ENCODE peak calls at places on chromosomes 3 and 15, in five cellular contexts. One of them, this sample, is unnamed.

GRCh38 chr3:36206936-36207620 is 173.2 kb upstream of the STAC start:
- DNase-seq in fibroblast of lung: no peak
- DNase-seq in thyroid gland: no peak
- DNase-seq in hepatocyte: no peak
- DNase-seq in heart left ventricle: no peak
- DNase-seq in this sample: no peak

GRCh38 chr3:58824285-58824684 is 157.7 kb upstream of the FAM3D start:
- DNase-seq in thyroid gland: peak; percentile 12
- DNase-seq in heart left ventricle: peak; percentile 22
- DNase-seq in fibroblast of lung: peak; percentile 77
- DNase-seq in hepatocyte: peak; percentile 79
- DNase-seq in this sample: no peak

GRCh38 chr15:83284563-83285283 is at the start of gene BNC1:
- DNase-seq in thyroid gland: no peak
- DNase-seq in hepatocyte: peak; percentile 23
- DNase-seq in fibroblast of lung: no peak
- DNase-seq in heart left ventricle: peak; percentile 25
- DNase-seq in this sample: no peak

GRCh38 chr15:69060041-69060481 is 45.6 kb downstream of the NOX5 start:
- DNase-seq in heart left ventricle: peak; percentile 86
- DNase-seq in hepatocyte: no peak
- DNase-seq in thyroid gland: no peak
- DNase-seq in fibroblast of lung: no peak
- DNase-seq in this sample: no peak

GRCh38 chr3:162517110-162517509 is 1020.5 kb downstream of the OTOL1 start:
- DNase-seq in heart left ventricle: no peak
- DNase-seq in fibroblast of lung: peak; percentile 38
- DNase-seq in hepatocyte: no peak
- DNase-seq in thyroid gland: no peak
- DNase-seq in this sample: no peak

GRCh38 chr15:68930268-68931022 is at the start of gene SPESP1:
- DNase-seq in fibroblast of lung: peak; percentile 75
- DNase-seq in hepatocyte: no peak
- DNase-seq in thyroid gland: peak; percentile 62
- DNase-seq in heart left ventricle: peak; percentile 64
- DNase-seq in this sample: no peak

GRCh38 chr3:179811321-179812095 is 158.7 kb downstream of the USP13 start:
- DNase-seq in thyroid gland: peak; percentile 12
- DNase-seq in fibroblast of lung: peak; percentile 89
- DNase-seq in hepatocyte: peak; percentile 81
- DNase-seq in heart left ventricle: no peak
- DNase-seq in this sample: no peak

GRCh38 chr3:99859855-99860254 is 42.2 kb downstream of the CMSS1 start:
- DNase-seq in hepatocyte: peak; percentile 41
- DNase-seq in fibroblast of lung: peak; percentile 96
- DNase-seq in heart left ventricle: no peak
- DNase-seq in thyroid gland: no peak
- DNase-seq in this sample: no peak

GRCh38 chr3:154060606-154061380 is 60.4 kb upstream of the ARHGEF26 start:
- DNase-seq in hepatocyte: peak; percentile 41
- DNase-seq in heart left ventricle: no peak
- DNase-seq in fibroblast of lung: peak; percentile 82
- DNase-seq in thyroid gland: no peak
- DNase-seq in this sample: no peak

GRCh38 chr15:62607643-62608042 is 434.9 kb upstream of the TPM1 start:
- DNase-seq in heart left ventricle: no peak
- DNase-seq in fibroblast of lung: peak; percentile 49
- DNase-seq in thyroid gland: no peak
- DNase-seq in hepatocyte: no peak
- DNase-seq in this sample: no peak

GRCh38 chr15:57330619-57331018 is 45.7 kb upstream of the CGNL1 start:
- DNase-seq in fibroblast of lung: peak; percentile 48
- DNase-seq in thyroid gland: no peak
- DNase-seq in hepatocyte: no peak
- DNase-seq in heart left ventricle: no peak
- DNase-seq in this sample: no peak

GRCh38 chr15:100767002-100767825 is 112.4 kb upstream of the ALDH1A3 start:
- DNase-seq in heart left ventricle: no peak
- DNase-seq in fibroblast of lung: no peak
- DNase-seq in thyroid gland: no peak
- DNase-seq in hepatocyte: no peak
- DNase-seq in this sample: peak; percentile 83

GRCh38 chr15:49889525-49889924 is 229.5 kb downstream of the ATP8B4 start:
- DNase-seq in hepatocyte: no peak
- DNase-seq in thyroid gland: no peak
- DNase-seq in fibroblast of lung: no peak
- DNase-seq in heart left ventricle: no peak
- DNase-seq in this sample: no peak

GRCh38 chr3:33372218-33373081 is 67.8 kb downstream of the UBP1 start:
- DNase-seq in heart left ventricle: no peak
- DNase-seq in thyroid gland: peak; percentile 37
- DNase-seq in fibroblast of lung: peak; percentile 77
- DNase-seq in hepatocyte: peak; percentile 63
- DNase-seq in this sample: no peak

GRCh38 chr3:156341831-156342416 is 213.0 kb downstream of the SSR3 start:
- DNase-seq in fibroblast of lung: no peak
- DNase-seq in heart left ventricle: no peak
- DNase-seq in hepatocyte: no peak
- DNase-seq in thyroid gland: no peak
- DNase-seq in this sample: no peak

GRCh38 chr3:141878326-141878725 is 1.9 kb downstream of the ATP1B3 start:
- DNase-seq in thyroid gland: no peak
- DNase-seq in hepatocyte: no peak
- DNase-seq in fibroblast of lung: no peak
- DNase-seq in heart left ventricle: no peak
- DNase-seq in this sample: no peak

GRCh38 chr3:122000936-122001605 is 21.0 kb downstream of the ILDR1 start:
- DNase-seq in fibroblast of lung: no peak
- DNase-seq in heart left ventricle: no peak
- DNase-seq in thyroid gland: no peak
- DNase-seq in hepatocyte: no peak
- DNase-seq in this sample: no peak

GRCh38 chr3:97827741-97828471 is 6.1 kb downstream of the CRYBG3 start:
- DNase-seq in heart left ventricle: no peak
- DNase-seq in fibroblast of lung: no peak
- DNase-seq in hepatocyte: no peak
- DNase-seq in thyroid gland: peak; percentile 6
- DNase-seq in this sample: no peak

GRCh38 chr15:76140069-76140454 is 80.3 kb downstream of the TMEM266 start:
- DNase-seq in thyroid gland: peak; percentile 11
- DNase-seq in hepatocyte: no peak
- DNase-seq in fibroblast of lung: no peak
- DNase-seq in heart left ventricle: peak; percentile 44
- DNase-seq in this sample: no peak

GRCh38 chr3:86239956-86240355 is 751.0 kb downstream of the VGLL3 start:
- DNase-seq in hepatocyte: no peak
- DNase-seq in thyroid gland: no peak
- DNase-seq in heart left ventricle: no peak
- DNase-seq in fibroblast of lung: no peak
- DNase-seq in this sample: no peak

GRCh38 chr15:61227269-61228024 is 1.7 kb downstream of the RORA start:
- DNase-seq in heart left ventricle: peak; percentile 26
- DNase-seq in fibroblast of lung: peak; percentile 52
- DNase-seq in hepatocyte: peak; percentile 35
- DNase-seq in thyroid gland: peak; percentile 13
- DNase-seq in this sample: no peak

GRCh38 chr15:52682776-52683175 is 3.6 kb upstream of the ATOSA start:
- DNase-seq in thyroid gland: no peak
- DNase-seq in heart left ventricle: no peak
- DNase-seq in fibroblast of lung: no peak
- DNase-seq in hepatocyte: no peak
- DNase-seq in this sample: no peak

GRCh38 chr15:68598171-68599152 is 19.7 kb downstream of the CORO2B start:
- DNase-seq in hepatocyte: no peak
- DNase-seq in heart left ventricle: peak; percentile 33
- DNase-seq in thyroid gland: no peak
- DNase-seq in fibroblast of lung: peak; percentile 49
- DNase-seq in this sample: no peak

GRCh38 chr3:52769786-52770445 is 824 bp downstream of the NEK4 start:
- DNase-seq in thyroid gland: no peak
- DNase-seq in fibroblast of lung: peak; percentile 10
- DNase-seq in hepatocyte: no peak
- DNase-seq in heart left ventricle: no peak
- DNase-seq in this sample: no peak

GRCh38 chr15:90219421-90220141 is 14.2 kb downstream of the CIB1 start:
- DNase-seq in fibroblast of lung: no peak
- DNase-seq in heart left ventricle: no peak
- DNase-seq in thyroid gland: peak; percentile 46
- DNase-seq in hepatocyte: peak; percentile 60
- DNase-seq in this sample: no peak

GRCh38 chr3:19476298-19476697 is 328.0 kb downstream of the KCNH8 start:
- DNase-seq in hepatocyte: no peak
- DNase-seq in heart left ventricle: no peak
- DNase-seq in fibroblast of lung: no peak
- DNase-seq in thyroid gland: no peak
- DNase-seq in this sample: no peak

GRCh38 chr15:61750271-61751084 is 309.8 kb downstream of the VPS13C start:
- DNase-seq in hepatocyte: peak; percentile 29
- DNase-seq in thyroid gland: peak; percentile 82
- DNase-seq in heart left ventricle: no peak
- DNase-seq in fibroblast of lung: no peak
- DNase-seq in this sample: no peak

GRCh38 chr3:172522871-172523818 is at the start of gene TNFSF10:
- DNase-seq in heart left ventricle: peak; percentile 71
- DNase-seq in thyroid gland: peak; percentile 63
- DNase-seq in fibroblast of lung: no peak
- DNase-seq in hepatocyte: peak; percentile 60
- DNase-seq in this sample: no peak

GRCh38 chr15:77402740-77403379 is 17.0 kb downstream of the PEAK1 start:
- DNase-seq in thyroid gland: no peak
- DNase-seq in fibroblast of lung: peak; percentile 89
- DNase-seq in heart left ventricle: no peak
- DNase-seq in hepatocyte: no peak
- DNase-seq in this sample: no peak

GRCh38 chr3:185534511-185534910 is 17.9 kb downstream of the LIPH start:
- DNase-seq in hepatocyte: no peak
- DNase-seq in thyroid gland: no peak
- DNase-seq in fibroblast of lung: no peak
- DNase-seq in heart left ventricle: no peak
- DNase-seq in this sample: no peak

GRCh38 chr3:123719785-123720531 is 135.1 kb upstream of the HACD2 start:
- DNase-seq in heart left ventricle: peak; percentile 76
- DNase-seq in fibroblast of lung: no peak
- DNase-seq in hepatocyte: no peak
- DNase-seq in thyroid gland: peak; percentile 85
- DNase-seq in this sample: no peak

GRCh38 chr3:119913021-119913420 is 131.1 kb downstream of the NR1I2 start:
- DNase-seq in hepatocyte: no peak
- DNase-seq in thyroid gland: no peak
- DNase-seq in fibroblast of lung: peak; percentile 35
- DNase-seq in heart left ventricle: no peak
- DNase-seq in this sample: no peak
- H3K27ac ChIP-seq in hepatocyte: no peak overlapping the region
- H3K27ac ChIP-seq in thyroid gland: no peak overlapping the region
- H3K27ac ChIP-seq in fibroblast of lung: no peak overlapping the region
- H3K27ac ChIP-seq in heart left ventricle: no peak overlapping the region
- H3K27ac ChIP-seq in this sample: no peak overlapping the region

GRCh38 chr3:51391566-51392300 is 648 bp downstream of the RBM15B start:
- DNase-seq in thyroid gland: peak; percentile 27
- DNase-seq in fibroblast of lung: peak; percentile 33
- DNase-seq in hepatocyte: peak; percentile 60
- DNase-seq in heart left ventricle: peak; percentile 42
- DNase-seq in this sample: peak; percentile 95

GRCh38 chr3:51394541-51394940 is 3.5 kb downstream of the RBM15B start:
- DNase-seq in heart left ventricle: no peak
- DNase-seq in fibroblast of lung: no peak
- DNase-seq in hepatocyte: no peak
- DNase-seq in thyroid gland: no peak
- DNase-seq in this sample: no peak

GRCh38 chr3:51393096-51393495 is 2.0 kb downstream of the RBM15B start:
- DNase-seq in heart left ventricle: no peak
- DNase-seq in thyroid gland: no peak
- DNase-seq in fibroblast of lung: no peak
- DNase-seq in hepatocyte: no peak
- DNase-seq in this sample: peak; percentile 70

GRCh38 chr3:51392301-51393095 is 1.4 kb downstream of the RBM15B start:
- DNase-seq in fibroblast of lung: no peak
- DNase-seq in heart left ventricle: no peak
- DNase-seq in thyroid gland: no peak
- DNase-seq in hepatocyte: no peak
- DNase-seq in this sample: peak; percentile 93

DNA sequence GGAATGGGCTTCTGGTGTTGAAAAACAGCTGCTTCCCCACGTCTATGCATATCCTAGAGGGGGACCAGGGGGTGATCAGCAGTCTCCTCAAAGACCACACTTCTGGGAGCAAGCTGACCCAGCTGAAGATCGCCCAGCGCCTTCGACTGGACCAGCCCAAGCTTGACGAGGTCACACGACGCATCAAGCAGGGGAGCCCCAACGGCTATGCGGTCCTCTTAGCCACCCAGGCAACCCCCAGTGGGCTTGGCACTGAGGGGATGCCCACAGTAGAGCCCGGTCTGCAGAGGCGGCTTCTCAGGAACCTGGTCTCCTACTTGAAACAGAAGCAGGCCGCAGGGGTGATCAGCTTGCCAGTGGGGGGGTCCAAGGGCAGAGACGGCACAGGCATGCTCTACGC is 2.5 kb downstream of the RBM15B start:
- DNase-seq in heart left ventricle: no peak
- DNase-seq in fibroblast of lung: no peak
- DNase-seq in hepatocyte: no peak
- DNase-seq in thyroid gland: no peak
- DNase-seq in this sample: peak; percentile 64
- H3K36me3 ChIP-seq in heart left ventricle: peaks cover 78% of the 10 kb centered on the region
- H3K36me3 ChIP-seq in fibroblast of lung: peaks cover 30% of the 10 kb centered on the region
- H3K36me3 ChIP-seq in hepatocyte: peaks cover 3% of the 10 kb centered on the region
- H3K36me3 ChIP-seq in thyroid gland: peaks cover 46% of the 10 kb centered on the region
- H3K36me3 ChIP-seq in this sample: no peaks in the 10 kb centered on the region

GRCh38 chr15:66932634-66933024 is 132.8 kb upstream of the SMAD3 start:
- DNase-seq in fibroblast of lung: no peak
- DNase-seq in hepatocyte: no peak
- DNase-seq in thyroid gland: no peak
- DNase-seq in heart left ventricle: no peak
- DNase-seq in this sample: no peak
- H3K27ac ChIP-seq in fibroblast of lung: peak overlapping the region; percentile 5
- H3K27ac ChIP-seq in hepatocyte: peak overlapping the region; percentile 88
- H3K27ac ChIP-seq in thyroid gland: no peak overlapping the region
- H3K27ac ChIP-seq in heart left ventricle: no peak overlapping the region
- H3K27ac ChIP-seq in this sample: no peak overlapping the region

GRCh38 chr3:109346770-109347295 is 9.5 kb upstream of the DPPA4 start:
- DNase-seq in thyroid gland: no peak
- DNase-seq in hepatocyte: no peak
- DNase-seq in heart left ventricle: no peak
- DNase-seq in fibroblast of lung: peak; percentile 22
- DNase-seq in this sample: no peak
- H3K36me3 ChIP-seq in thyroid gland: no peaks in the 10 kb centered on the region
- H3K36me3 ChIP-seq in hepatocyte: no peaks in the 10 kb centered on the region
- H3K36me3 ChIP-seq in heart left ventricle: no peaks in the 10 kb centered on the region
- H3K36me3 ChIP-seq in fibroblast of lung: no peaks in the 10 kb centered on the region
- H3K36me3 ChIP-seq in this sample: no peaks in the 10 kb centered on the region

GRCh38 chr3:184351511-184352148 is 9.8 kb downstream of the CLCN2 start:
- DNase-seq in heart left ventricle: no peak
- DNase-seq in thyroid gland: no peak
- DNase-seq in hepatocyte: no peak
- DNase-seq in fibroblast of lung: no peak
- DNase-seq in this sample: no peak
- H3K27ac ChIP-seq in heart left ventricle: no peak overlapping the region
- H3K27ac ChIP-seq in thyroid gland: no peak overlapping the region
- H3K27ac ChIP-seq in hepatocyte: peak overlapping the region; percentile 71
- H3K27ac ChIP-seq in fibroblast of lung: no peak overlapping the region
- H3K27ac ChIP-seq in this sample: no peak overlapping the region

This sample was measured in vagina.